ENCODE peak calls at places on chromosomes 11 and 22, in seven cellular contexts. O, G, U, X, T, P and W are unnamed samples.

GRCh38 chr11:69636870-69637600 is 3.9 kb upstream of the CCND1 start:
- DNase-seq in O (no peak), G (no peak), U (no peak), X (peak), T (no peak), P (no peak), W (no peak)

GRCh38 chr22:24156146-24156914 is 25.0 kb upstream of the SUSD2 start:
- DNase-seq in O (peak), G (no peak), U (no peak), X (no peak), T (no peak), P (peak), W (no peak)

GRCh38 chr11:355581-356458 is 13.5 kb upstream of the B4GALNT4 start:
- DNase-seq in O (peak), G (peak), U (peak), X (peak), T (peak), P (peak), W (peak)

GRCh38 chr11:1870326-1870696 is 17.4 kb downstream of the LSP1 start:
- DNase-seq in O (no peak), G (no peak), U (no peak), X (no peak), T (no peak), P (no peak), W (no peak)

GRCh38 chr11:36500315-36500721 is 9.8 kb downstream of the TRAF6 start:
- DNase-seq in O (no peak), G (no peak), U (peak), X (no peak), T (no peak), P (peak), W (no peak)

GRCh38 chr11:62556102-62556871 is 9.7 kb upstream of the AHNAK start:
- DNase-seq in O (peak), G (peak), U (peak), X (peak), T (no peak), P (peak), W (no peak)

GRCh38 chr11:89235121-89235520 is 57.4 kb downstream of the TYR start:
- DNase-seq in O (no peak), G (no peak), U (no peak), X (no peak), T (no peak), P (no peak), W (no peak)

GRCh38 chr11:35248558-35249323 is 109.8 kb downstream of the CD44 start:
- DNase-seq in O (no peak), G (no peak), U (no peak), X (no peak), T (no peak), P (no peak), W (no peak)

GRCh38 chr11:62548545-62549335 is 2.1 kb upstream of the AHNAK start:
- DNase-seq in O (no peak), G (no peak), U (peak), X (no peak), T (no peak), P (peak), W (no peak)

GRCh38 chr11:74322667-74323066 is 11.2 kb upstream of the P4HA3 start:
- DNase-seq in O (no peak), G (no peak), U (no peak), X (no peak), T (no peak), P (no peak), W (no peak)

GRCh38 chr22:48104786-48105185 is 1342.3 kb downstream of the TBC1D22A start:
- DNase-seq in O (no peak), G (no peak), U (no peak), X (no peak), T (no peak), P (no peak), W (peak)

GRCh38 chr11:106815209-106815608 is 203.1 kb downstream of the GUCY1A2 start:
- DNase-seq in O (no peak), G (no peak), U (no peak), X (no peak), T (no peak), P (no peak), W (no peak)

GRCh38 chr11:46277623-46278386 is at the start of gene CREB3L1:
- DNase-seq in O (no peak), G (no peak), U (no peak), X (no peak), T (no peak), P (no peak), W (no peak)

GRCh38 chr11:63766501-63767270 is 1.9 kb downstream of the ZFTA start:
- DNase-seq in O (no peak), G (no peak), U (no peak), X (no peak), T (no peak), P (no peak), W (peak)

GRCh38 chr22:39254789-39255298 is 10.1 kb upstream of the PDGFB start:
- DNase-seq in O (no peak), G (no peak), U (no peak), X (no peak), T (peak), P (peak), W (no peak)

GRCh38 chr11:122711831-122712378 is 56.4 kb downstream of the UBASH3B start:
- DNase-seq in O (peak), G (no peak), U (no peak), X (no peak), T (no peak), P (peak), W (no peak)

GRCh38 chr22:26529345-26529744 is 17.1 kb upstream of the TFIP11 start:
- DNase-seq in O (no peak), G (no peak), U (no peak), X (no peak), T (no peak), P (no peak), W (no peak)

GRCh38 chr11:106389096-106389495 is 311.6 kb downstream of the AASDHPPT start:
- DNase-seq in O (no peak), G (no peak), U (peak), X (no peak), T (no peak), P (peak), W (no peak)

GRCh38 chr11:102237096-102237735 is 80.1 kb upstream of the BIRC3 start:
- DNase-seq in O (no peak), G (no peak), U (no peak), X (no peak), T (no peak), P (no peak), W (no peak)

GRCh38 chr11:2796508-2797180 is 88.9 kb downstream of the CDKN1C start:
- DNase-seq in O (no peak), G (no peak), U (no peak), X (peak), T (no peak), P (no peak), W (no peak)

GRCh38 chr11:45930031-45930794 is 7.8 kb downstream of the LARGE2 start:
- DNase-seq in O (peak), G (peak), U (no peak), X (no peak), T (no peak), P (peak), W (no peak)